ENCODE peak calls at places on chromosome 2, in six cellular contexts. One of them, this sample, is unnamed.

GRCh38 chr2:46737577-46737976 is 178.0 kb downstream of the MCFD2 start:
- ATAC-seq in CD4-positive, CD25-positive, alpha-beta regulatory T cell: no peak
- ATAC-seq in Right ventricle myocardium inferior: no peak
- ATAC-seq in activated CD8-positive, alpha-beta T cell treated with anti-CD3 and anti-CD28 coated beads for 36 hours: no peak
- ATAC-seq in aorta: no peak
- ATAC-seq in heart left ventricle: no peak
- ATAC-seq in this sample: no peak

GRCh38 chr2:191666733-191667132 is 11.2 kb upstream of the NABP1 start:
- ATAC-seq in heart left ventricle: no peak
- ATAC-seq in CD4-positive, CD25-positive, alpha-beta regulatory T cell: peak
- ATAC-seq in activated CD8-positive, alpha-beta T cell treated with anti-CD3 and anti-CD28 coated beads for 36 hours: peak
- ATAC-seq in aorta: no peak
- ATAC-seq in Right ventricle myocardium inferior: no peak
- ATAC-seq in this sample: peak

GRCh38 chr2:203934711-203935438 is 1.7 kb upstream of the ICOS start:
- ATAC-seq in activated CD8-positive, alpha-beta T cell treated with anti-CD3 and anti-CD28 coated beads for 36 hours: no peak
- ATAC-seq in heart left ventricle: no peak
- ATAC-seq in aorta: no peak
- ATAC-seq in CD4-positive, CD25-positive, alpha-beta regulatory T cell: no peak
- ATAC-seq in Right ventricle myocardium inferior: no peak
- ATAC-seq in this sample: peak

GRCh38 chr2:23551875-23552274 is 166.9 kb downstream of the KLHL29 start:
- ATAC-seq in aorta: no peak
- ATAC-seq in heart left ventricle: no peak
- ATAC-seq in Right ventricle myocardium inferior: no peak
- ATAC-seq in activated CD8-positive, alpha-beta T cell treated with anti-CD3 and anti-CD28 coated beads for 36 hours: peak
- ATAC-seq in CD4-positive, CD25-positive, alpha-beta regulatory T cell: no peak
- ATAC-seq in this sample: no peak

GRCh38 chr2:68689553-68690537 is 44.8 kb upstream of the ARHGAP25 start:
- ATAC-seq in aorta: no peak
- ATAC-seq in Right ventricle myocardium inferior: no peak
- ATAC-seq in activated CD8-positive, alpha-beta T cell treated with anti-CD3 and anti-CD28 coated beads for 36 hours: peak
- ATAC-seq in CD4-positive, CD25-positive, alpha-beta regulatory T cell: peak
- ATAC-seq in heart left ventricle: no peak
- ATAC-seq in this sample: peak

GRCh38 chr2:170770304-170771048 is at the start of gene ERICH2:
- ATAC-seq in aorta: peak
- ATAC-seq in Right ventricle myocardium inferior: peak
- ATAC-seq in CD4-positive, CD25-positive, alpha-beta regulatory T cell: peak
- ATAC-seq in activated CD8-positive, alpha-beta T cell treated with anti-CD3 and anti-CD28 coated beads for 36 hours: peak
- ATAC-seq in heart left ventricle: peak
- ATAC-seq in this sample: peak

GRCh38 chr2:164896634-164897033 is 55.0 kb upstream of the COBLL1 start:
- ATAC-seq in heart left ventricle: no peak
- ATAC-seq in aorta: no peak
- ATAC-seq in Right ventricle myocardium inferior: no peak
- ATAC-seq in CD4-positive, CD25-positive, alpha-beta regulatory T cell: peak
- ATAC-seq in activated CD8-positive, alpha-beta T cell treated with anti-CD3 and anti-CD28 coated beads for 36 hours: peak
- ATAC-seq in this sample: peak

GRCh38 chr2:108982259-108982679 is 6.8 kb downstream of the EDAR start:
- ATAC-seq in heart left ventricle: no peak
- ATAC-seq in activated CD8-positive, alpha-beta T cell treated with anti-CD3 and anti-CD28 coated beads for 36 hours: no peak
- ATAC-seq in CD4-positive, CD25-positive, alpha-beta regulatory T cell: no peak
- ATAC-seq in aorta: no peak
- ATAC-seq in Right ventricle myocardium inferior: no peak
- ATAC-seq in this sample: no peak